ENCODE peak calls at places on chromosomes 11 and 22, in four cellular contexts. One of them, this sample, is unnamed.

GRCh38 chr11:57219021-57219627 is 17.9 kb downstream of the APLNR start:
- DNase-seq in K562: no peak
- DNase-seq in GM12878: no peak
- DNase-seq in HepG2: no peak
- DNase-seq in this sample: no peak

GRCh38 chr22:29983296-29983917 is 96.9 kb upstream of the HORMAD2 start:
- DNase-seq in K562: no peak
- DNase-seq in GM12878: no peak
- DNase-seq in HepG2: no peak
- DNase-seq in this sample: no peak

GRCh38 chr11:109968299-109968698 is 124.9 kb upstream of the ZC3H12C start:
- DNase-seq in K562: no peak
- DNase-seq in GM12878: no peak
- DNase-seq in HepG2: no peak
- DNase-seq in this sample: no peak

GRCh38 chr22:22738959-22739585 is 94.7 kb downstream of the GGTLC2 start:
- DNase-seq in K562: no peak
- DNase-seq in GM12878: no peak
- DNase-seq in HepG2: no peak
- DNase-seq in this sample: no peak

GRCh38 chr22:44181033-44181911 is 547 bp downstream of the PARVG start:
- DNase-seq in K562: no peak
- DNase-seq in GM12878: no peak
- DNase-seq in HepG2: no peak
- DNase-seq in this sample: no peak

GRCh38 chr11:11421509-11421908 is 68.5 kb upstream of the CSNK2A3 start:
- DNase-seq in K562: no peak
- DNase-seq in GM12878: no peak
- DNase-seq in HepG2: no peak
- DNase-seq in this sample: no peak

GRCh38 chr22:41857160-41857859 is 24.4 kb downstream of the SREBF2 start:
- DNase-seq in K562: peak; percentile 70
- DNase-seq in GM12878: peak; percentile 46
- DNase-seq in HepG2: peak; percentile 38
- DNase-seq in this sample: peak; percentile 62

GRCh38 chr11:15576759-15577158 is 462.0 kb downstream of the INSC start:
- DNase-seq in K562: no peak
- DNase-seq in GM12878: no peak
- DNase-seq in HepG2: no peak
- DNase-seq in this sample: no peak

GRCh38 chr22:22576244-22576988 is 17.4 kb upstream of the PRAME start:
- DNase-seq in K562: peak; percentile 96
- DNase-seq in GM12878: no peak
- DNase-seq in HepG2: peak; percentile 32
- DNase-seq in this sample: peak; percentile 87

GRCh38 chr11:86484164-86484794 is 109.6 kb downstream of the CCDC81 start:
- DNase-seq in K562: peak; percentile 66
- DNase-seq in GM12878: no peak
- DNase-seq in HepG2: peak; percentile 81
- DNase-seq in this sample: peak; percentile 23

GRCh38 chr11:72195518-72195917 is 3.6 kb downstream of the FOLR1 start:
- DNase-seq in K562: no peak
- DNase-seq in GM12878: no peak
- DNase-seq in HepG2: no peak
- DNase-seq in this sample: no peak

GRCh38 chr11:48109046-48109666 is 107.5 kb upstream of the OR4B1 start:
- DNase-seq in K562: peak; percentile 50
- DNase-seq in GM12878: no peak
- DNase-seq in HepG2: peak; percentile 25
- DNase-seq in this sample: peak; percentile 39

GRCh38 chr11:94767701-94768601 is at the start of gene AMOTL1:
- DNase-seq in K562: peak; percentile 75
- DNase-seq in GM12878: no peak
- DNase-seq in HepG2: no peak
- DNase-seq in this sample: peak; percentile 87

GRCh38 chr11:56271092-56271491 is 2.9 kb upstream of the OR5T1 start:
- DNase-seq in K562: no peak
- DNase-seq in GM12878: no peak
- DNase-seq in HepG2: no peak
- DNase-seq in this sample: no peak

GRCh38 chr22:49667236-49667635 is 160.4 kb downstream of the BRD1 start:
- DNase-seq in K562: no peak
- DNase-seq in GM12878: no peak
- DNase-seq in HepG2: no peak
- DNase-seq in this sample: no peak

GRCh38 chr22:30806391-30806861 is 111.8 kb downstream of the OSBP2 start:
- DNase-seq in K562: peak; percentile 24
- DNase-seq in GM12878: no peak
- DNase-seq in HepG2: peak; percentile 30
- DNase-seq in this sample: no peak

DNA sequence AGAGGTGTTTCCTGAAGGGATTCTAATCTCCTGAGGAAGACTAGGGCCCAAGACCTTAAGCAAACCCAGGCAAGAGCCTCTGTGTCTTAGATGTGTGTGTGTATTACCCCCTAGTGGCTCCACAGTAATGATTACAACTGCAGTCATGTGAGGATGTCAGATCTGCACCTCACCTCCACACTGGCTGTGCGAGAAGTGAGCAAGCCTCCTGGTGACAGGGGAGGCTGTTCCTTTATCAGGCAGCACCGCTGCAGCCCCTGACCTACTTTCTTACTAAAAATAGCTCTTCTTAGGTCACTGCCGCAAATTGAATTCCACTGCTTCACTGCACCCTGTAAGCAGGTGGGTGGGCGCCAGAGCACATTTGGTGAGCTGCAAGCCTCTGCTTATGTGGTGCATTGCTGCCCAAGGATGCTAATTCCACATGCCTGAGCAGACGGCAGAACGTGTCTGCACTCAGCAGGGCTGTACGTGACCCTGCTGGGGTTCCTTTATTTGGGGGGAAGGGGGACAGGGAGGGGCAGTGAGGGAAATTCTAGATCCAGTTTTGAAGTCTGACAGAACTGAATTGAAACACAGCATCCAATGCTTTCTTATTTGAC is 112.4 kb downstream of the KCNC1 start:
- DNase-seq in K562: peak; percentile 20
- DNase-seq in GM12878: no peak
- DNase-seq in HepG2: no peak
- DNase-seq in this sample: peak; percentile 9
- TF ChIP-seq FOXK2 in K562: no peak
- TF ChIP-seq FOXK2 in GM12878: no peak
- TF ChIP-seq FOXK2 in HepG2: no peak
- TF ChIP-seq FOXK2 in this sample: no peak

DNA sequence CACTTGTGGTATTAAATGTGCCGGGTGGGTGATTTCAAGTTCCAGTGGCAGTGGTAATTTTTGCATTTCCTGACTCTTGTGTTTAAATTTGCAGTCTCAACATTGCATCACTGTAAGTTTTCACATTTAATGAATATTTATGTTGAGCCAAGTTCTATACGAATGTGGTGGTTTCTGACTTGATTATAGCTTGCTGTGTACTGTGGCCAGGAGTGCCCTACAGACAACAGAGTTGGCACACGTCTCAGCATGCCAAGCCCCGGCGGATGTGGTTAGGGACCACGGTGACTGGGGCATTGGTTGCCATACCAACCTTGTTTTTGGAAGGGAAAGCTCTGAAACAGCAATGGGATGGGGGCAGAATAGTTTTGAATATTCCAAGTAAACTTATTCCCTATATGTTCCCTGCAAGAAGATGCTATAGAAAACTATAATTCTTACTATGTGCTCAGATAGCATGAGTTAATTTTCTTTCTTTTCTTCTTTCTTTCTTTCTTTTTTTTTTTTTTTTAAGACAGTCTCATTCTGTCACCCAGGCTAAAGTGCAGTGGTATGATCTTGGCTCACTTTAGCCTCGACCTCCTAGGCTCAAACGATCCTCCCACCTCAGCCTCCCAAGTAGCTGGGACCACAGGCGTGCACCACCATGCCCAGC is 16.0 kb downstream of the ZNRF3 start:
- DNase-seq in K562: no peak
- DNase-seq in GM12878: no peak
- DNase-seq in HepG2: no peak
- DNase-seq in this sample: no peak
- TF ChIP-seq FOXK2 in K562: no peak
- TF ChIP-seq FOXK2 in GM12878: no peak
- TF ChIP-seq FOXK2 in HepG2: no peak
- TF ChIP-seq FOXK2 in this sample: no peak

GRCh38 chr11:5600374-5600851 is 4.0 kb downstream of the TRIM6 start:
- DNase-seq in K562: peak; percentile 73
- DNase-seq in GM12878: peak; percentile 23
- DNase-seq in HepG2: peak; percentile 63
- DNase-seq in this sample: peak; percentile 64
- TF ChIP-seq FOXK2 in K562: peak; percentile 39
- TF ChIP-seq FOXK2 in GM12878: no peak
- TF ChIP-seq FOXK2 in HepG2: no peak
- TF ChIP-seq FOXK2 in this sample: no peak

GRCh38 chr11:126578426-126578825 is 222.9 kb downstream of the ST3GAL4 start:
- DNase-seq in K562: no peak
- DNase-seq in GM12878: no peak
- DNase-seq in HepG2: no peak
- DNase-seq in this sample: no peak
- TF ChIP-seq FOXK2 in K562: no peak
- TF ChIP-seq FOXK2 in GM12878: no peak
- TF ChIP-seq FOXK2 in HepG2: no peak
- TF ChIP-seq FOXK2 in this sample: no peak

This sample was measured in HEK293T.